ENCODE peak calls at places on chromosomes 7 and 10, in five cellular contexts. One of them, this sample, is unnamed.

GRCh38 chr7:15603124-15603523 is 41.3 kb upstream of the AGMO start:
- DNase-seq in GM20000: no peak
- DNase-seq in CD4-positive, CD25-positive, alpha-beta regulatory T cell: no peak
- DNase-seq in AG09309: no peak
- DNase-seq in stimulated activated CD8-positive, alpha-beta memory T cell treated with anti-CD3 and anti-CD28 coated beads, Interleukin-7, amount 100 ng/mL, for 48 hours: no peak
- DNase-seq in this sample: no peak

GRCh38 chr7:113086928-113087277 is 276 bp upstream of the GPR85 start:
- DNase-seq in GM20000: no peak
- DNase-seq in CD4-positive, CD25-positive, alpha-beta regulatory T cell: no peak
- DNase-seq in AG09309: no peak
- DNase-seq in stimulated activated CD8-positive, alpha-beta memory T cell treated with anti-CD3 and anti-CD28 coated beads, Interleukin-7, amount 100 ng/mL, for 48 hours: no peak
- DNase-seq in this sample: no peak

GRCh38 chr10:43817368-43817767 is 168.7 kb upstream of the ZNF32 start:
- DNase-seq in GM20000: no peak
- DNase-seq in CD4-positive, CD25-positive, alpha-beta regulatory T cell: no peak
- DNase-seq in AG09309: peak
- DNase-seq in stimulated activated CD8-positive, alpha-beta memory T cell treated with anti-CD3 and anti-CD28 coated beads, Interleukin-7, amount 100 ng/mL, for 48 hours: no peak
- DNase-seq in this sample: no peak

GRCh38 chr10:62843591-62843990 is 27.4 kb upstream of the EGR2 start:
- DNase-seq in GM20000: no peak
- DNase-seq in CD4-positive, CD25-positive, alpha-beta regulatory T cell: no peak
- DNase-seq in AG09309: no peak
- DNase-seq in stimulated activated CD8-positive, alpha-beta memory T cell treated with anti-CD3 and anti-CD28 coated beads, Interleukin-7, amount 100 ng/mL, for 48 hours: no peak
- DNase-seq in this sample: no peak

GRCh38 chr10:10758306-10758705 is 259.4 kb upstream of the CELF2 start:
- DNase-seq in GM20000: no peak
- DNase-seq in CD4-positive, CD25-positive, alpha-beta regulatory T cell: no peak
- DNase-seq in AG09309: no peak
- DNase-seq in stimulated activated CD8-positive, alpha-beta memory T cell treated with anti-CD3 and anti-CD28 coated beads, Interleukin-7, amount 100 ng/mL, for 48 hours: no peak
- DNase-seq in this sample: no peak

GRCh38 chr7:101303102-101303701 is 18.4 kb downstream of the IFT22 start:
- DNase-seq in GM20000: no peak
- DNase-seq in CD4-positive, CD25-positive, alpha-beta regulatory T cell: no peak
- DNase-seq in AG09309: no peak
- DNase-seq in stimulated activated CD8-positive, alpha-beta memory T cell treated with anti-CD3 and anti-CD28 coated beads, Interleukin-7, amount 100 ng/mL, for 48 hours: no peak
- DNase-seq in this sample: no peak

GRCh38 chr10:124292911-124293640 is 125.6 kb downstream of the OAT start:
- DNase-seq in GM20000: no peak
- DNase-seq in CD4-positive, CD25-positive, alpha-beta regulatory T cell: no peak
- DNase-seq in AG09309: no peak
- DNase-seq in stimulated activated CD8-positive, alpha-beta memory T cell treated with anti-CD3 and anti-CD28 coated beads, Interleukin-7, amount 100 ng/mL, for 48 hours: no peak
- DNase-seq in this sample: no peak

GRCh38 chr10:130578532-130579289 is 442.5 kb downstream of the GLRX3 start:
- DNase-seq in GM20000: no peak
- DNase-seq in CD4-positive, CD25-positive, alpha-beta regulatory T cell: no peak
- DNase-seq in AG09309: no peak
- DNase-seq in stimulated activated CD8-positive, alpha-beta memory T cell treated with anti-CD3 and anti-CD28 coated beads, Interleukin-7, amount 100 ng/mL, for 48 hours: no peak
- DNase-seq in this sample: no peak

GRCh38 chr10:90579602-90580242 is 278.1 kb downstream of the HTR7 start:
- DNase-seq in GM20000: no peak
- DNase-seq in CD4-positive, CD25-positive, alpha-beta regulatory T cell: no peak
- DNase-seq in AG09309: no peak
- DNase-seq in stimulated activated CD8-positive, alpha-beta memory T cell treated with anti-CD3 and anti-CD28 coated beads, Interleukin-7, amount 100 ng/mL, for 48 hours: no peak
- DNase-seq in this sample: no peak

GRCh38 chr10:105921348-105921747 is 1243.2 kb downstream of the SORCS1 start:
- DNase-seq in GM20000: no peak
- DNase-seq in CD4-positive, CD25-positive, alpha-beta regulatory T cell: no peak
- DNase-seq in AG09309: no peak
- DNase-seq in stimulated activated CD8-positive, alpha-beta memory T cell treated with anti-CD3 and anti-CD28 coated beads, Interleukin-7, amount 100 ng/mL, for 48 hours: no peak
- DNase-seq in this sample: no peak

GRCh38 chr7:52565980-52566379 is 469.5 kb upstream of the POM121L12 start:
- DNase-seq in GM20000: no peak
- DNase-seq in CD4-positive, CD25-positive, alpha-beta regulatory T cell: no peak
- DNase-seq in AG09309: no peak
- DNase-seq in stimulated activated CD8-positive, alpha-beta memory T cell treated with anti-CD3 and anti-CD28 coated beads, Interleukin-7, amount 100 ng/mL, for 48 hours: no peak
- DNase-seq in this sample: no peak

GRCh38 chr10:86673827-86674581 is 5.7 kb downstream of the LDB3 start:
- DNase-seq in GM20000: no peak
- DNase-seq in CD4-positive, CD25-positive, alpha-beta regulatory T cell: no peak
- DNase-seq in AG09309: no peak
- DNase-seq in stimulated activated CD8-positive, alpha-beta memory T cell treated with anti-CD3 and anti-CD28 coated beads, Interleukin-7, amount 100 ng/mL, for 48 hours: no peak
- DNase-seq in this sample: no peak

GRCh38 chr10:49594594-49594993 is 15.5 kb upstream of the SLC18A3 start:
- DNase-seq in GM20000: peak
- DNase-seq in CD4-positive, CD25-positive, alpha-beta regulatory T cell: no peak
- DNase-seq in AG09309: no peak
- DNase-seq in stimulated activated CD8-positive, alpha-beta memory T cell treated with anti-CD3 and anti-CD28 coated beads, Interleukin-7, amount 100 ng/mL, for 48 hours: no peak
- DNase-seq in this sample: no peak

GRCh38 chr7:82275342-82275741 is 168.2 kb downstream of the CACNA2D1 start:
- DNase-seq in GM20000: no peak
- DNase-seq in CD4-positive, CD25-positive, alpha-beta regulatory T cell: no peak
- DNase-seq in AG09309: no peak
- DNase-seq in stimulated activated CD8-positive, alpha-beta memory T cell treated with anti-CD3 and anti-CD28 coated beads, Interleukin-7, amount 100 ng/mL, for 48 hours: no peak
- DNase-seq in this sample: no peak

GRCh38 chr10:22486431-22486830 is 141.1 kb downstream of the SPAG6 start:
- DNase-seq in GM20000: no peak
- DNase-seq in CD4-positive, CD25-positive, alpha-beta regulatory T cell: no peak
- DNase-seq in AG09309: no peak
- DNase-seq in stimulated activated CD8-positive, alpha-beta memory T cell treated with anti-CD3 and anti-CD28 coated beads, Interleukin-7, amount 100 ng/mL, for 48 hours: no peak
- DNase-seq in this sample: no peak

GRCh38 chr7:18177815-18178660 is 150.4 kb upstream of the PRPS1L1 start:
- DNase-seq in GM20000: peak
- DNase-seq in CD4-positive, CD25-positive, alpha-beta regulatory T cell: no peak
- DNase-seq in AG09309: no peak
- DNase-seq in stimulated activated CD8-positive, alpha-beta memory T cell treated with anti-CD3 and anti-CD28 coated beads, Interleukin-7, amount 100 ng/mL, for 48 hours: no peak
- DNase-seq in this sample: peak

GRCh38 chr10:71761541-71762113 is 11.7 kb downstream of the VSIR start:
- DNase-seq in GM20000: no peak
- DNase-seq in CD4-positive, CD25-positive, alpha-beta regulatory T cell: no peak
- DNase-seq in AG09309: no peak
- DNase-seq in stimulated activated CD8-positive, alpha-beta memory T cell treated with anti-CD3 and anti-CD28 coated beads, Interleukin-7, amount 100 ng/mL, for 48 hours: no peak
- DNase-seq in this sample: no peak

GRCh38 chr7:12570529-12571461 is at the start of gene SCIN:
- DNase-seq in GM20000: no peak
- DNase-seq in CD4-positive, CD25-positive, alpha-beta regulatory T cell: peak
- DNase-seq in AG09309: no peak
- DNase-seq in stimulated activated CD8-positive, alpha-beta memory T cell treated with anti-CD3 and anti-CD28 coated beads, Interleukin-7, amount 100 ng/mL, for 48 hours: no peak
- DNase-seq in this sample: peak

GRCh38 chr7:1432411-1433082 is 26.7 kb downstream of the MICALL2 start:
- DNase-seq in GM20000: peak
- DNase-seq in CD4-positive, CD25-positive, alpha-beta regulatory T cell: peak
- DNase-seq in AG09309: no peak
- DNase-seq in stimulated activated CD8-positive, alpha-beta memory T cell treated with anti-CD3 and anti-CD28 coated beads, Interleukin-7, amount 100 ng/mL, for 48 hours: peak
- DNase-seq in this sample: peak

GRCh38 chr7:104855826-104856225 is 158.2 kb upstream of the KMT2E start:
- DNase-seq in GM20000: no peak
- DNase-seq in CD4-positive, CD25-positive, alpha-beta regulatory T cell: no peak
- DNase-seq in AG09309: no peak
- DNase-seq in stimulated activated CD8-positive, alpha-beta memory T cell treated with anti-CD3 and anti-CD28 coated beads, Interleukin-7, amount 100 ng/mL, for 48 hours: no peak
- DNase-seq in this sample: no peak

GRCh38 chr10:31322647-31323046 is 3.6 kb downstream of the ZEB1 start:
- DNase-seq in GM20000: peak
- DNase-seq in CD4-positive, CD25-positive, alpha-beta regulatory T cell: peak
- DNase-seq in AG09309: no peak
- DNase-seq in stimulated activated CD8-positive, alpha-beta memory T cell treated with anti-CD3 and anti-CD28 coated beads, Interleukin-7, amount 100 ng/mL, for 48 hours: no peak
- DNase-seq in this sample: no peak

GRCh38 chr10:73263948-73264347 is 11.5 kb upstream of the MRPS16 start:
- DNase-seq in GM20000: no peak
- DNase-seq in CD4-positive, CD25-positive, alpha-beta regulatory T cell: peak
- DNase-seq in AG09309: peak
- DNase-seq in stimulated activated CD8-positive, alpha-beta memory T cell treated with anti-CD3 and anti-CD28 coated beads, Interleukin-7, amount 100 ng/mL, for 48 hours: no peak
- DNase-seq in this sample: no peak

GRCh38 chr7:3836855-3837254 is 535.8 kb downstream of the SDK1 start:
- DNase-seq in GM20000: no peak
- DNase-seq in CD4-positive, CD25-positive, alpha-beta regulatory T cell: no peak
- DNase-seq in AG09309: no peak
- DNase-seq in stimulated activated CD8-positive, alpha-beta memory T cell treated with anti-CD3 and anti-CD28 coated beads, Interleukin-7, amount 100 ng/mL, for 48 hours: no peak
- DNase-seq in this sample: no peak

GRCh38 chr10:21907436-21907835 is 96.1 kb downstream of the DNAJC1 start:
- DNase-seq in GM20000: no peak
- DNase-seq in CD4-positive, CD25-positive, alpha-beta regulatory T cell: no peak
- DNase-seq in AG09309: no peak
- DNase-seq in stimulated activated CD8-positive, alpha-beta memory T cell treated with anti-CD3 and anti-CD28 coated beads, Interleukin-7, amount 100 ng/mL, for 48 hours: no peak
- DNase-seq in this sample: no peak

GRCh38 chr7:39501358-39501757 is 64.8 kb upstream of the YAE1 start:
- DNase-seq in GM20000: no peak
- DNase-seq in CD4-positive, CD25-positive, alpha-beta regulatory T cell: no peak
- DNase-seq in AG09309: no peak
- DNase-seq in stimulated activated CD8-positive, alpha-beta memory T cell treated with anti-CD3 and anti-CD28 coated beads, Interleukin-7, amount 100 ng/mL, for 48 hours: no peak
- DNase-seq in this sample: no peak

GRCh38 chr10:7264313-7264741 is 146.5 kb downstream of the SFMBT2 start:
- DNase-seq in GM20000: no peak
- DNase-seq in CD4-positive, CD25-positive, alpha-beta regulatory T cell: no peak
- DNase-seq in AG09309: no peak
- DNase-seq in stimulated activated CD8-positive, alpha-beta memory T cell treated with anti-CD3 and anti-CD28 coated beads, Interleukin-7, amount 100 ng/mL, for 48 hours: no peak
- DNase-seq in this sample: no peak

GRCh38 chr7:138837627-138838026 is 39.6 kb upstream of the ATP6V0A4 start:
- DNase-seq in GM20000: no peak
- DNase-seq in CD4-positive, CD25-positive, alpha-beta regulatory T cell: no peak
- DNase-seq in AG09309: no peak
- DNase-seq in stimulated activated CD8-positive, alpha-beta memory T cell treated with anti-CD3 and anti-CD28 coated beads, Interleukin-7, amount 100 ng/mL, for 48 hours: no peak
- DNase-seq in this sample: no peak

GRCh38 chr7:47500103-47500563 is 81.8 kb downstream of the TNS3 start:
- DNase-seq in GM20000: no peak
- DNase-seq in CD4-positive, CD25-positive, alpha-beta regulatory T cell: no peak
- DNase-seq in AG09309: no peak
- DNase-seq in stimulated activated CD8-positive, alpha-beta memory T cell treated with anti-CD3 and anti-CD28 coated beads, Interleukin-7, amount 100 ng/mL, for 48 hours: no peak
- DNase-seq in this sample: no peak

GRCh38 chr7:151732834-151733585 is 143.9 kb downstream of the PRKAG2 start:
- DNase-seq in GM20000: no peak
- DNase-seq in CD4-positive, CD25-positive, alpha-beta regulatory T cell: no peak
- DNase-seq in AG09309: no peak
- DNase-seq in stimulated activated CD8-positive, alpha-beta memory T cell treated with anti-CD3 and anti-CD28 coated beads, Interleukin-7, amount 100 ng/mL, for 48 hours: no peak
- DNase-seq in this sample: no peak

GRCh38 chr7:22127835-22128527 is 182.3 kb upstream of the CDCA7L start:
- DNase-seq in GM20000: no peak
- DNase-seq in CD4-positive, CD25-positive, alpha-beta regulatory T cell: no peak
- DNase-seq in AG09309: no peak
- DNase-seq in stimulated activated CD8-positive, alpha-beta memory T cell treated with anti-CD3 and anti-CD28 coated beads, Interleukin-7, amount 100 ng/mL, for 48 hours: no peak
- DNase-seq in this sample: no peak

GRCh38 chr7:36686499-36686898 is 37.8 kb downstream of the AOAH start:
- DNase-seq in GM20000: no peak
- DNase-seq in CD4-positive, CD25-positive, alpha-beta regulatory T cell: peak
- DNase-seq in AG09309: no peak
- DNase-seq in stimulated activated CD8-positive, alpha-beta memory T cell treated with anti-CD3 and anti-CD28 coated beads, Interleukin-7, amount 100 ng/mL, for 48 hours: peak
- DNase-seq in this sample: peak

GRCh38 chr10:59885430-59886134 is 20.8 kb downstream of the CCDC6 start:
- DNase-seq in GM20000: peak
- DNase-seq in CD4-positive, CD25-positive, alpha-beta regulatory T cell: no peak
- DNase-seq in AG09309: no peak
- DNase-seq in stimulated activated CD8-positive, alpha-beta memory T cell treated with anti-CD3 and anti-CD28 coated beads, Interleukin-7, amount 100 ng/mL, for 48 hours: no peak
- DNase-seq in this sample: no peak

GRCh38 chr7:17661982-17662585 is 278.2 kb downstream of the SNX13 start:
- DNase-seq in GM20000: no peak
- DNase-seq in CD4-positive, CD25-positive, alpha-beta regulatory T cell: no peak
- DNase-seq in AG09309: no peak
- DNase-seq in stimulated activated CD8-positive, alpha-beta memory T cell treated with anti-CD3 and anti-CD28 coated beads, Interleukin-7, amount 100 ng/mL, for 48 hours: no peak
- DNase-seq in this sample: no peak

This sample was measured in stimulated activated naive CD8-positive, alpha-beta T cell treated with anti-CD3 and anti-CD28 coated beads, Interleukin-15, amount 100 ng/mL, for 72 hours.